ENCODE peak calls at places on chromosomes 13 and 19, in five cellular contexts. T is right atrium auricular region; J is CD4-positive, CD25-positive, alpha-beta regulatory T cell; N is uterus; L is CD4-positive, alpha-beta T cell. B is an unnamed sample.

GRCh38 chr13:53260594-53260993 is 232.0 kb downstream of the OLFM4 start:
- DNase-seq in N (no peak), L (no peak), J (no peak), T (no peak), B (no peak)

GRCh38 chr13:51269039-51269438 is 46.8 kb downstream of the FAM124A start:
- DNase-seq in J (no peak), L (no peak), T (no peak), N (no peak), B (no peak)

GRCh38 chr13:76516013-76516412 is 370.2 kb downstream of the KCTD12 start:
- DNase-seq in L (no peak), N (no peak), T (no peak), J (no peak), B (no peak)

GRCh38 chr19:58096884-58097283 is 1.1 kb downstream of the ZSCAN18 start:
- DNase-seq in J (no peak), L (no peak), T (no peak), N (no peak), B (no peak)

GRCh38 chr19:13633522-13633922 is 127.2 kb upstream of the CACNA1A start:
- DNase-seq in L (no peak), T (no peak), J (no peak), N (no peak), B (no peak)

GRCh38 chr19:46727036-46727501 is 10.2 kb upstream of the PRKD2 start:
- DNase-seq in J (no peak), L (no peak), N (no peak), T (no peak), B (no peak)

GRCh38 chr13:27057817-27058216 is 113.8 kb downstream of the USP12 start:
- DNase-seq in L (no peak), N (no peak), J (no peak), T (no peak), B (no peak)

GRCh38 chr19:41541990-41542584 is 33.9 kb upstream of the CEACAM21 start:
- DNase-seq in N (no peak), T (peak), J (peak), L (peak), B (no peak)

GRCh38 chr19:15269806-15270205 is 37.6 kb upstream of the EPHX3 start:
- DNase-seq in T (no peak), L (no peak), J (no peak), N (no peak), B (no peak)

GRCh38 chr13:51811920-51812328 is 8.0 kb upstream of the DHRS12 start:
- DNase-seq in J (no peak), T (no peak), N (no peak), L (no peak), B (no peak)

GRCh38 chr13:23159205-23159586 is 21.6 kb upstream of the SGCG start:
- DNase-seq in L (no peak), J (peak), N (no peak), T (no peak), B (peak)

GRCh38 chr13:44465318-44465717 is 91.7 kb downstream of the SERP2 start:
- DNase-seq in N (no peak), J (no peak), L (no peak), T (no peak), B (no peak)

GRCh38 chr19:16830679-16831078 is 1.5 kb downstream of the SIN3B start:
- DNase-seq in J (no peak), L (no peak), T (no peak), N (no peak), B (no peak)

GRCh38 chr19:8363803-8364771 is at the start of gene ANGPTL4:
- DNase-seq in T (peak), N (peak), L (peak), J (peak), B (no peak)

GRCh38 chr19:29670255-29670654 is 5.0 kb downstream of the PLEKHF1 start:
- DNase-seq in J (no peak), N (no peak), L (no peak), T (no peak), B (no peak)

GRCh38 chr13:31588923-31589322 is 150.4 kb upstream of the RXFP2 start:
- DNase-seq in T (no peak), N (no peak), J (no peak), L (no peak), B (no peak)

GRCh38 chr13:62014299-62014698 is 598.6 kb upstream of the PCDH20 start:
- DNase-seq in L (no peak), J (no peak), T (no peak), N (no peak), B (no peak)

GRCh38 chr19:4061178-4061682 is 5.5 kb downstream of the ZBTB7A start:
- DNase-seq in J (no peak), N (peak), L (no peak), T (peak), B (no peak)

DNA sequence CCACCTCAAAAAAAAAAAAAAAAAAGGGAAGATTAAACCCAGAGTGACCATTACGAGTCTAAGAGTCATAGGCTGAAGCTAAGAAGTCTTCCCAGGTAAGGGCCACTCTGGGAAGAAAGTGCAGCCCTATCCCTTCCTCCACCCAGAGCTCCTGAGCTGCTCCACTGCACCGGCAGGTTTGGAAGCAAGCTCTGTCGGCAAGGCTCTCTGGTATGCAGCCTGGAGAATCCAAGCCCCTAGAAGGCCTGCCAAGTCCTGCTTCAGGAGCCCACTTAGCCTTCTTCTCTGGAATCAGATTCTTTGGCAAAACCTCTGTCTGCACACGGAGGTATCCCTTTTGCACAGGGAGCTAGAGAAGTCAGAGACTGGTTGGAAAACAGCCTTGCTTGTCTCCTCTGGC is 58.5 kb downstream of the CEBPG start:
- DNase-seq in N (peak), T (no peak), J (no peak), L (no peak), B (no peak)
- H3K27ac ChIP-seq in N (no peak), T (no peak), J (no peak), L (no peak), B (no peak)

GRCh38 chr19:38838208-38838985 is 6.8 kb upstream of the ECH1 start:
- DNase-seq in T (no peak), J (no peak), L (peak), N (no peak), B (no peak)

GRCh38 chr19:38837656-38838121 is 6.1 kb upstream of the ECH1 start:
- DNase-seq in L (no peak), J (no peak), N (no peak), T (no peak), B (no peak)

GRCh38 chr19:38840583-38840968 is 9.0 kb upstream of the ECH1 start:
- DNase-seq in J (no peak), T (no peak), L (no peak), N (no peak), B (no peak)

GRCh38 chr19:38839816-38840582 is 8.4 kb upstream of the ECH1 start:
- DNase-seq in T (no peak), J (no peak), N (no peak), L (no peak), B (no peak)

GRCh38 chr19:38838986-38839761 is 7.6 kb upstream of the ECH1 start:
- DNase-seq in N (no peak), T (no peak), J (no peak), L (no peak), B (no peak)
- H3K27ac ChIP-seq in N (no peak), T (no peak), J (peak), L (no peak), B (no peak)

GRCh38 chr13:110262944-110263343 is 44.0 kb downstream of the COL4A1 start:
- DNase-seq in N (no peak), L (no peak), J (no peak), T (peak), B (no peak)
- H3K27ac ChIP-seq in N (peak), L (no peak), J (no peak), T (peak), B (no peak)

GRCh38 chr13:21137696-21138095 is 38.7 kb downstream of the SKA3 start:
- DNase-seq in L (no peak), J (no peak), N (no peak), T (no peak), B (no peak)
- H3K27ac ChIP-seq in L (no peak), J (no peak), N (no peak), T (no peak), B (no peak)

GRCh38 chr13:109740121-109740520 is 46.3 kb downstream of the IRS2 start:
- DNase-seq in T (no peak), L (no peak), J (no peak), N (no peak), B (no peak)
- H3K27ac ChIP-seq in T (no peak), L (no peak), J (no peak), N (no peak), B (no peak)

GRCh38 chr19:6498294-6499036 is 3.6 kb downstream of the TUBB4A start:
- DNase-seq in L (no peak), T (no peak), N (no peak), J (no peak), B (no peak)
- H3K27ac ChIP-seq in L (no peak), T (no peak), N (no peak), J (no peak), B (no peak)